ENCODE peak calls at places on chromosomes 13 and 19, in nine cellular contexts. X is endothelial cell; E is fibroblast of mammary gland; K is CD4-positive, alpha-beta T cell; A is neural progenitor cell; G is cardiac fibroblast; D is astrocyte; R is progenitor cell of endocrine pancreas; J is astrocyte of the spinal cord. H is an unnamed sample.

GRCh38 chr19:48896191-48896720 is 2.3 kb downstream of the TULP2 start:
- DNase-seq in J (peak), R (no peak), D (no peak), G (no peak), E (peak), A (peak), X (no peak), K (no peak), H (no peak)

GRCh38 chr19:39195755-39196154 is 1.0 kb upstream of the NCCRP1 start:
- DNase-seq in X (no peak), D (no peak), R (no peak), G (no peak), K (no peak), A (no peak), E (no peak), J (no peak), H (no peak)

GRCh38 chr13:75789451-75790197 is 153.5 kb downstream of the LMO7 start:
- DNase-seq in J (no peak), K (no peak), G (no peak), D (no peak), A (no peak), R (no peak), E (no peak), X (no peak), H (no peak)

GRCh38 chr19:28915737-28916460 is 297.1 kb downstream of the UQCRFS1 start:
- DNase-seq in A (no peak), X (no peak), J (no peak), G (no peak), D (no peak), K (no peak), E (no peak), R (no peak), H (no peak)

GRCh38 chr19:15449620-15450527 is at the start of gene WIZ:
- DNase-seq in J (peak), X (peak), E (peak), K (peak), R (peak), G (peak), D (no peak), A (peak), H (peak)

GRCh38 chr13:26541678-26542553 is 15.6 kb upstream of the WASF3 start:
- DNase-seq in A (no peak), K (no peak), G (no peak), R (no peak), J (no peak), X (no peak), D (no peak), E (no peak), H (no peak)

GRCh38 chr19:33916792-33917191 is 120.1 kb downstream of the KCTD15 start:
- DNase-seq in G (no peak), D (no peak), X (no peak), J (no peak), A (no peak), R (no peak), K (no peak), E (no peak), H (no peak)

GRCh38 chr19:44176590-44176989 is 11.7 kb downstream of the ZNF226 start:
- DNase-seq in E (peak), J (no peak), A (no peak), R (no peak), K (no peak), D (no peak), X (no peak), G (peak), H (no peak)

GRCh38 chr13:39417643-39418042 is 185.3 kb downstream of the LHFPL6 start:
- DNase-seq in R (no peak), A (peak), E (peak), D (peak), K (no peak), J (peak), G (peak), X (no peak), H (no peak)

DNA sequence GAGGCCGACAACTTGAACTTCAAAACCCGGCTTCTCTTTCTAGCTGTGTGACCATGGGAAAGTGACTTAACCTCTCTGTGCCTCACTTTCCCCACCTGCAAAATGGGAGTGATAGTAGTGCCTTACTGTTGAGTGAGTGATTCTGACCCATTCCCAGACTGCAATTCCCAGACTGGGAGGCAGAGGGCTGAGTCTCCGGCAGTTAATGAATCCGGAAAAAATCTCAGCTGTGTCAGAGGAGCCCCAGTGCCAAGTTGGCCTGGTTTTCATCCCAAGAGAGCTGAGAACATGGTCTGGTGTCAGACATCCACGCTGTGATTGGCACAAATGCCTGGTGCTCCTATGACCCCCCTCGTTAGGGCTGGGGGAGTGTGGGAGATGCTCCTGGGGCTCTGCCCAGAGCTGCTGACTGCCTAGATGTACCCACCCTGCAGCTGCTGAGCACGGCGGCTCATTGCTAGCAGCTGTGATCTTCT is 50.0 kb downstream of the PIN1 start:
- DNase-seq in E (peak), X (peak), K (no peak), D (peak), A (no peak), R (no peak), J (no peak), G (peak), H (peak)
- TF ChIP-seq CTCF in E (peak), X (peak), K (no peak), D (peak), A (peak), R (peak), J (peak), G (peak), H (peak)

DNA sequence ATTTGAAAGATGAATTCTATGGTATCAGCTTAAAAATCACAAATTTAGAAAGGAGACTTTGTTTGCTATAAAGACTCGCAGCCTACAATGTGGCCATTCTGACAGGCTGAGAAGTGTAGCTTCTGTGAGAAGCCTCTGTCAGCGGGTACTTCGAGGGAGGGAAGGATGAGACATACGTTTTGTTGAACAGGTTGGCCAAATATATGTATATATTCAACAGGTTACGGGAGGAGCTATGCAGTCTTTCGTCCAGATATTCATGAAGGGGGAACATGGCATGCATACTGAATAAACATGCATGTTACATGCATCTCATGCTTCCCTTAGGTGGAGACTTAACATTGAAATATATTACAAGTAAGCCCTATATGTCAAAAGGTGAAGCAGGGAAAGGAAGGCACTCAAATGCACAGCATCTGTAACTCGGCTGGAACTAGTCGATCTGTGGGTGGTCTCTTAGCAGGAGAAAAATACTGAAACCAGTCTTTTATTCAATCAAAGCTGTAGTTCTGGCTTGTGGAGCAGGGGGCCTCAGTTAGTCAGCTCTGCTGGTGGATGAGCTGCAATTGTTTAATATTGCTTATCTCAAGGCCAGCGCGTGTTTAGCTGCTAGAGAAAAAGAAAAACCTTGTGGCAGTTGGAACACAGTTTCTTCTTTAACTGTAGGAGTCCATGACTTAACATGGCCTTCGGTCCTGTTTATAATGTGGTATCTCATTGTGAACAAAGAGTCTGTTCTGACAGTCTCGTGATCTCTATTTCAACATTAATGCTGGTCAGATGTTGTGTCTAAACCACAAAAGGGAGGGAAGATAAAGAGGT is 94.3 kb downstream of the FAM216B start:
- DNase-seq in K (no peak), A (peak), E (peak), G (peak), X (peak), D (no peak), J (peak), R (no peak), H (no peak)
- TF ChIP-seq CTCF in K (no peak), A (peak), E (peak), G (peak), X (no peak), D (no peak), J (peak), R (peak), H (peak)

GRCh38 chr19:37654525-37654832 is 786 bp downstream of the ZFP30 start:
- DNase-seq in X (no peak), J (peak), E (peak), A (peak), K (peak), R (peak), G (peak), D (peak), H (no peak)

GRCh38 chr19:37654833-37655688 is at the start of gene ZFP30:
- DNase-seq in R (peak), J (peak), D (peak), E (peak), G (peak), A (peak), X (peak), K (peak), H (peak)

GRCh38 chr19:37654118-37654517 is 1.1 kb downstream of the ZFP30 start:
- DNase-seq in J (peak), E (peak), X (no peak), R (no peak), D (no peak), K (no peak), A (no peak), G (no peak), H (no peak)

GRCh38 chr19:37655689-37656491 is 625 bp upstream of the ZFP30 start:
- DNase-seq in G (peak), A (peak), R (peak), E (peak), D (peak), K (peak), J (peak), X (peak), H (peak)
- TF ChIP-seq CTCF in G (peak), A (no peak), R (no peak), E (no peak), D (no peak), K (no peak), J (no peak), X (no peak), H (no peak)

GRCh38 chr13:103325675-103326074 is 259.5 kb upstream of the SLC10A2 start:
- DNase-seq in G (no peak), A (peak), E (no peak), K (no peak), X (no peak), J (no peak), R (no peak), D (no peak), H (no peak)

GRCh38 chr13:103324641-103325040 is 258.4 kb upstream of the SLC10A2 start:
- DNase-seq in R (no peak), G (no peak), J (no peak), A (no peak), D (no peak), K (no peak), X (no peak), E (no peak), H (no peak)

DNA sequence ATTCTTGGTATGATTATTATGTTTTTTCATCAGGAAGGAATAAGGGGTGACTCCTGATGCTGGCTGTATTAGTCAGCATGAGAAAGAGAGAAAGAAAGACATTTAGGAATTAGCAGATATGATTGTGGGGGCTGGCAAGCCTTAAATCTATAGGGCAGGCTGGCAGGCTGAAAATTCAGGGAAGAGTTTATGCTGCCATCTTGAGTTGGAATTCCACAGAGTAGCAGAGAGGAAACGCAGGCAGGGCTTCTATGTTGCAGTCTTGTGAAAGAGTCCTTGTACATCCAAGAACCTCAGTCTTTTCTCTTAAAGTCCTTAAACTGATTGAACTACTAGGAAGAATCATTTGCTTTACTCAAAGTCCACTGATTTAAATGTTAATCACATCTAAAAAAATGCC is 262.7 kb upstream of the SLC10A2 start:
- DNase-seq in E (no peak), R (no peak), D (no peak), K (no peak), A (no peak), J (no peak), G (no peak), X (no peak), H (no peak)
- TF ChIP-seq CTCF in E (no peak), R (no peak), D (no peak), K (no peak), A (peak), J (no peak), G (no peak), X (no peak), H (no peak)

GRCh38 chr13:65926750-65927171 is 1303.4 kb downstream of the PCDH9 start:
- DNase-seq in K (no peak), R (no peak), A (peak), X (peak), D (no peak), E (no peak), J (no peak), G (no peak), H (no peak)
- TF ChIP-seq CTCF in K (no peak), R (peak), A (peak), X (no peak), D (no peak), E (no peak), J (peak), G (peak), H (no peak)

DNA sequence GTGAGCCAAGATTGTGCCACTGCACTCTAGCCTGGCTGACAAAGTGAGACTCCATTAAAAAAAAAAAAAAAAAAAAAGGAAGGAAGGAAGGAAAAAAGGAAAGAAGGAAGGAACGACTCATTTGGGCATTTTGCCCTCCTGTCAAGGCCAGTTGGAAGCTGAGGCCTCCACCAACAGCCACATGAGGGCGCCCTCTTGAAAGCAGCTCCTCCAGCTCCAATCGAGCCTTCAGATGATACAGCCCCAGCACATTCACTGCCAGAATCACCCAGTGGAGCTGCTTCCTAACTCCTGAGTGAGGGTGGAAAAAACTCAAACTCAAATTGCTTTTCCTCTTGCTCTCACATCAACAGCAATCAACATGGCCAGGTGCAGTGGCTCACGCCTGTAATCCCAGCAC is 40.9 kb downstream of the GNG7 start:
- DNase-seq in X (no peak), R (no peak), K (no peak), G (peak), A (no peak), J (no peak), D (no peak), E (peak), H (no peak)
- TF ChIP-seq CTCF in X (no peak), R (peak), K (no peak), G (no peak), A (no peak), J (no peak), D (no peak), E (peak), H (no peak)